ENCODE peak calls at places on chromosomes 11 and 22, in four cellular contexts. B is activated CD4-positive, alpha-beta T cell treated with anti-CD3 and anti-CD28 coated beads, Interleukin-2, amount 50 U/mL, for 1 hour; H is NCI-H1930; F is NCI-H1092. C is an unnamed sample.

GRCh38 chr11:87203907-87204602 is 166.3 kb downstream of the TMEM135 start:
- DNase-seq in B (no peak), H (no peak), F (no peak), C (no peak)

GRCh38 chr22:48188211-48188845 is 1425.9 kb downstream of the TBC1D22A start:
- DNase-seq in B (no peak), H (no peak), F (no peak), C (no peak)

GRCh38 chr11:122523841-122524531 is 131.5 kb upstream of the UBASH3B start:
- DNase-seq in B (no peak), H (no peak), F (no peak), C (no peak)

GRCh38 chr11:44256673-44257291 is 53.2 kb downstream of the ALX4 start:
- DNase-seq in B (no peak), H (no peak), F (no peak), C (no peak)

GRCh38 chr11:87597696-87598095 is 560.0 kb downstream of the TMEM135 start:
- DNase-seq in B (no peak), H (no peak), F (no peak), C (no peak)

GRCh38 chr11:123143476-123143875 is 51.6 kb downstream of the CLMP start:
- DNase-seq in B (no peak), H (no peak), F (no peak), C (no peak)

GRCh38 chr22:50577987-50578775 is at the start of gene CPT1B:
- DNase-seq in B (no peak), H (no peak), F (no peak), C (no peak)

GRCh38 chr11:14018441-14018840 is 55.9 kb downstream of the SPON1 start:
- DNase-seq in B (no peak), H (no peak), F (no peak), C (no peak)

GRCh38 chr11:129278586-129279319 is 86.6 kb upstream of the ARHGAP32 start:
- DNase-seq in B (peak; percentile 1), H (peak; percentile 40), F (no peak), C (no peak)

GRCh38 chr11:13140028-13140870 is 131.1 kb downstream of the RASSF10 start:
- DNase-seq in B (no peak), H (no peak), F (peak; percentile 67), C (peak; percentile 46)

GRCh38 chr11:114059278-114059983 is at the start of gene ZBTB16:
- DNase-seq in B (peak; percentile 53), H (peak; percentile 74), F (peak; percentile 61), C (no peak)

GRCh38 chr22:18022851-18023250 is 1.5 kb downstream of the MICAL3 start:
- DNase-seq in B (no peak), H (no peak), F (no peak), C (no peak)

GRCh38 chr11:69509381-69509780 is 27.9 kb downstream of the LINC01488 start:
- DNase-seq in B (no peak), H (no peak), F (no peak), C (no peak)

GRCh38 chr22:31229402-31230140 is 17.5 kb downstream of the LIMK2 start:
- DNase-seq in B (no peak), H (no peak), F (peak; percentile 30), C (no peak)

GRCh38 chr11:130533113-130533803 is 84.8 kb downstream of the ADAMTS15 start:
- DNase-seq in B (no peak), H (no peak), F (peak; percentile 17), C (no peak)

GRCh38 chr11:17658211-17658610 is 61.2 kb upstream of the MYOD1 start:
- DNase-seq in B (no peak), H (no peak), F (no peak), C (no peak)

GRCh38 chr11:66391322-66391721 is 19.8 kb upstream of the SLC29A2 start:
- DNase-seq in B (no peak), H (no peak), F (no peak), C (no peak)

GRCh38 chr22:48647606-48648515 is 1179.8 kb downstream of the BRD1 start:
- DNase-seq in B (no peak), H (no peak), F (no peak), C (no peak)

GRCh38 chr11:134662629-134663360 is 250.8 kb upstream of the B3GAT1 start:
- DNase-seq in B (no peak), H (no peak), F (no peak), C (no peak)

GRCh38 chr11:36463781-36464180 is 46.3 kb downstream of the TRAF6 start:
- DNase-seq in B (no peak), H (no peak), F (no peak), C (no peak)